ENCODE peak calls at places on chromosomes 1 and 21, in four cellular contexts. J, T, W and O are unnamed samples.

GRCh38 chr1:191320062-191320461 is 838.2 kb upstream of the RGS18 start:
- DNase-seq in J (no peak), T (no peak), W (no peak), O (no peak)

GRCh38 chr1:156195853-156196252 is 1.9 kb downstream of the SLC25A44 start:
- DNase-seq in J (no peak), T (no peak), W (no peak), O (no peak)

GRCh38 chr1:242129103-242129502 is 130.2 kb upstream of the MAP1LC3C start:
- DNase-seq in J (no peak), T (no peak), W (no peak), O (no peak)

GRCh38 chr1:86085741-86086411 is 70.7 kb downstream of the COL24A1 start:
- DNase-seq in J (no peak), T (no peak), W (no peak), O (no peak)

GRCh38 chr1:155168456-155169210 is 4.5 kb downstream of the KRTCAP2 start:
- DNase-seq in J (no peak), T (no peak), W (no peak), O (no peak)

GRCh38 chr21:38323721-38324591 is 67.2 kb downstream of the KCNJ15 start:
- DNase-seq in J (no peak), T (peak), W (peak), O (peak)

GRCh38 chr1:77412794-77413530 is 131.1 kb downstream of the AK5 start:
- DNase-seq in J (no peak), T (peak), W (no peak), O (no peak)

GRCh38 chr1:62263813-62264353 is 55.4 kb downstream of the KANK4 start:
- DNase-seq in J (no peak), T (no peak), W (no peak), O (no peak)

GRCh38 chr1:37452416-37452815 is 22.0 kb upstream of the ZC3H12A start:
- DNase-seq in J (no peak), T (no peak), W (no peak), O (no peak)

GRCh38 chr1:21659099-21659923 is 9.8 kb downstream of the RAP1GAP start:
- DNase-seq in J (peak), T (peak), W (no peak), O (no peak)

GRCh38 chr1:223394242-223394641 is 1.0 kb downstream of the CCDC185 start:
- DNase-seq in J (no peak), T (peak), W (no peak), O (no peak)

GRCh38 chr1:5757177-5757820 is 234.9 kb downstream of the NPHP4 start:
- DNase-seq in J (no peak), T (no peak), W (no peak), O (no peak)

GRCh38 chr1:48878191-48878940 is 101.7 kb upstream of the BEND5 start:
- DNase-seq in J (no peak), T (no peak), W (peak), O (peak)

GRCh38 chr21:34814529-34814951 is 145.7 kb downstream of the CLIC6 start:
- DNase-seq in J (no peak), T (peak), W (no peak), O (no peak)

GRCh38 chr21:44365251-44365966 is 12.0 kb downstream of the TRPM2 start:
- DNase-seq in J (no peak), T (no peak), W (no peak), O (no peak)

GRCh38 chr1:19208710-19209438 is 1.2 kb downstream of the UBR4 start:
- DNase-seq in J (no peak), T (no peak), W (peak), O (no peak)

GRCh38 chr1:28370220-28371010 is 875 bp downstream of the PHACTR4 start:
- DNase-seq in J (no peak), T (peak), W (no peak), O (no peak)

GRCh38 chr21:25103500-25104207 is 503.6 kb downstream of the MRPL39 start:
- DNase-seq in J (no peak), T (no peak), W (no peak), O (no peak)

GRCh38 chr1:203072002-203072607 is 13.7 kb downstream of the MYOG start:
- DNase-seq in J (no peak), T (no peak), W (no peak), O (no peak)

GRCh38 chr1:11394592-11395229 is 84.2 kb upstream of the DISP3 start:
- DNase-seq in J (no peak), T (no peak), W (no peak), O (no peak)

GRCh38 chr21:25845729-25846256 is 111.0 kb downstream of the GABPA start:
- DNase-seq in J (no peak), T (no peak), W (no peak), O (no peak)

GRCh38 chr1:245704765-245705164 is 550.0 kb downstream of the KIF26B start:
- DNase-seq in J (no peak), T (no peak), W (peak), O (no peak)

GRCh38 chr1:65792671-65793358 is at the start of gene PDE4B:
- DNase-seq in J (no peak), T (peak), W (no peak), O (no peak)

GRCh38 chr1:202599669-202600431 is 110.4 kb downstream of the SYT2 start:
- DNase-seq in J (no peak), T (peak), W (no peak), O (no peak)

GRCh38 chr1:23514121-23514679 is 16.8 kb downstream of the E2F2 start:
- DNase-seq in J (no peak), T (no peak), W (no peak), O (no peak)

GRCh38 chr1:77036560-77036959 is 169.3 kb downstream of the ST6GALNAC5 start:
- DNase-seq in J (no peak), T (no peak), W (no peak), O (no peak)

GRCh38 chr1:167935252-167936067 is 1.0 kb upstream of the DCAF6 start:
- DNase-seq in J (peak), T (peak), W (no peak), O (peak)

GRCh38 chr1:2983319-2983705 is 38.0 kb upstream of the ACTRT2 start:
- DNase-seq in J (no peak), T (no peak), W (no peak), O (no peak)

GRCh38 chr1:160105155-160105554 is 6.7 kb upstream of the IGSF8 start:
- DNase-seq in J (no peak), T (no peak), W (no peak), O (no peak)

GRCh38 chr1:30881266-30882181 is 27.0 kb downstream of the SDC3 start:
- DNase-seq in J (no peak), T (no peak), W (no peak), O (no peak)